ENCODE peak calls at places on chromosomes 16 and 17, in five cellular contexts. I, D, Y, T and H are unnamed samples.
A peak's percentile ranks its signal among the peaks of the same experiment; 100 is the strongest.

GRCh38 chr16:23286131-23286532 is 16.0 kb upstream of the SCNN1B start:
- DNase-seq in I (no peak), Y (no peak), T (no peak), D (no peak), H (no peak)

GRCh38 chr17:76558210-76559095 is 18.6 kb downstream of the PRCD start:
- DNase-seq in Y (peak; percentile 57), T (no peak), I (no peak), D (no peak), H (no peak)

GRCh38 chr16:85227262-85227923 is 115.1 kb upstream of the CIBAR2 start:
- DNase-seq in T (no peak), I (no peak), Y (peak; percentile 76), D (no peak), H (no peak)

GRCh38 chr17:80920406-80920805 is 71.2 kb upstream of the CHMP6 start:
- DNase-seq in Y (no peak), I (no peak), D (no peak), T (peak; percentile 6), H (peak; percentile 73)

GRCh38 chr17:4573682-4574081 is 10.6 kb upstream of the SMTNL2 start:
- DNase-seq in T (peak; percentile 39), I (no peak), D (no peak), Y (no peak), H (no peak)

GRCh38 chr16:69845181-69845580 is 83.0 kb downstream of the WWP2 start:
- DNase-seq in T (no peak), D (no peak), I (no peak), Y (no peak), H (no peak)

GRCh38 chr16:69796285-69797118 is 34.4 kb downstream of the WWP2 start:
- DNase-seq in Y (peak; percentile 70), I (no peak), D (no peak), T (no peak), H (no peak)

GRCh38 chr17:35871415-35871814 is 2.7 kb upstream of the HEATR9 start:
- DNase-seq in T (no peak), D (no peak), I (peak; percentile 71), Y (peak; percentile 25), H (no peak)

GRCh38 chr17:49280061-49280460 is 49.5 kb upstream of the PHOSPHO1 start:
- DNase-seq in Y (no peak), T (no peak), I (no peak), D (no peak), H (no peak)

GRCh38 chr16:19776565-19776964 is 58.5 kb downstream of the IQCK start:
- DNase-seq in D (no peak), I (no peak), T (no peak), Y (no peak), H (no peak)

GRCh38 chr16:1639282-1639681 is 27.1 kb downstream of the CRAMP1 start:
- DNase-seq in D (no peak), T (no peak), Y (no peak), I (no peak), H (no peak)

GRCh38 chr16:67884-68789 is 4.3 kb downstream of the RHBDF1 start:
- DNase-seq in T (no peak), I (no peak), D (peak; percentile 60), Y (no peak), H (no peak)

GRCh38 chr16:56356276-56357241 is 68.8 kb downstream of the AMFR start:
- DNase-seq in Y (peak; percentile 81), D (peak; percentile 91), T (peak; percentile 87), I (peak; percentile 76), H (peak; percentile 77)

GRCh38 chr16:6356881-6357280 is 975.8 kb upstream of the RBFOX1 start:
- DNase-seq in Y (no peak), D (no peak), I (no peak), T (no peak), H (no peak)

GRCh38 chr16:6363891-6364607 is 968.6 kb upstream of the RBFOX1 start:
- DNase-seq in T (no peak), I (no peak), D (no peak), Y (no peak), H (no peak)

GRCh38 chr16:6360641-6361040 is 972.0 kb upstream of the RBFOX1 start:
- DNase-seq in I (no peak), T (no peak), Y (no peak), D (no peak), H (no peak)

DNA sequence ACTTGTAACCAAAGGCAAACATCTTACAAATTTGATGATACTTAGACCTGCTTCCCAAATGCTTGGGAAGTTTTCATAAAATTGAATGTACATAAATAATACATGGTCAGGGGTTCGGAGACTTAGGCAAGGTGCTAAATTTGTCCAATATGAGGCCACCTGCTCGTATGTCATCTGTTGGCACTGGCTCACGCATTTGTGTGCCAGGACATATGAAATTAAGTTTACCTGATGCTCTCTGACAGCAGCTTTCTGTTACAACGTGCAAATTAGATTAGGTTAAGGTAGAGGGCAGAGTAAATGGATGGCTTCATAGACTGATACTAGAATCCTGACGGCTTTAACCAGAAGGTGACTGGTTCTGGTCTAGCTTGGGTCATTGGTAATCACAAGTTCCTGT is 970.3 kb upstream of the RBFOX1 start:
- DNase-seq in D (no peak), Y (no peak), I (no peak), T (no peak), H (no peak)
- H3K4me1 ChIP-seq in D (no peaks in the 10 kb centered on the region), Y (no peaks in the 10 kb centered on the region), I (no peaks in the 10 kb centered on the region), T (no peaks in the 10 kb centered on the region), H (no peaks in the 10 kb centered on the region)

DNA sequence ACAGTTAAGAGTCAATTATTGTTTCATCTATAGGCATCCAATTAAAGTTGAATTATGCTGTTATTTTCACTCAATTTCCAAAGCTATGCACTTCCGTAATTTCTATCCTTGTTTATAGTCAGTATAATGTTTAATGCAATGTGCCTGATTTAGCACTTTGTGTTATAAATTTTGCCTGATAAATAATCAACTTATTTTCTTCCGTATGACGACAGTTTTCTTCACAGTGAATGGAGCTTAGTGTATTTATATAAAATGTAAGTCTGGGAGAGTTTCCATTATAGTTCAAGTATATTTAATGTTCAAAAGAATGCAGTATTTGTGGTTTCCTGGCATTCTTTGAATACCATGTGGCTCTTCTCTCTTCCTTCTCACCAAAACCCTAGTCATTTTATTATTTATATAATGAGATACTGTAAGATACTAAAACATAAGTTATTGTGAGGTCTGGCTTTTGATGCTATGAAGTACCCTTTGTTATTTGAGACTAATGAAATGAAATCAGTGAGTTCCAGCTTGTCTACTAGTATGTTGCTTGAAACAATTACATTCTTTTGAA is 240.6 kb downstream of the PRKCA start:
- DNase-seq in Y (no peak), I (no peak), D (no peak), T (no peak), H (no peak)
- H3K4me1 ChIP-seq in Y (peaks cover 38% of the 10 kb centered on the region), I (peaks cover 62% of the 10 kb centered on the region), D (no peaks in the 10 kb centered on the region), T (peaks cover 5% of the 10 kb centered on the region), H (peaks cover 10% of the 10 kb centered on the region)

GRCh38 chr16:81803332-81803731 is 24.2 kb downstream of the PLCG2 start:
- DNase-seq in T (no peak), D (no peak), I (no peak), Y (no peak), H (no peak)
- H3K4me1 ChIP-seq in T (no peaks in the 10 kb centered on the region), D (no peaks in the 10 kb centered on the region), I (peaks cover 8% of the 10 kb centered on the region), Y (peaks cover 94% of the 10 kb centered on the region), H (peaks cover 7% of the 10 kb centered on the region)

DNA sequence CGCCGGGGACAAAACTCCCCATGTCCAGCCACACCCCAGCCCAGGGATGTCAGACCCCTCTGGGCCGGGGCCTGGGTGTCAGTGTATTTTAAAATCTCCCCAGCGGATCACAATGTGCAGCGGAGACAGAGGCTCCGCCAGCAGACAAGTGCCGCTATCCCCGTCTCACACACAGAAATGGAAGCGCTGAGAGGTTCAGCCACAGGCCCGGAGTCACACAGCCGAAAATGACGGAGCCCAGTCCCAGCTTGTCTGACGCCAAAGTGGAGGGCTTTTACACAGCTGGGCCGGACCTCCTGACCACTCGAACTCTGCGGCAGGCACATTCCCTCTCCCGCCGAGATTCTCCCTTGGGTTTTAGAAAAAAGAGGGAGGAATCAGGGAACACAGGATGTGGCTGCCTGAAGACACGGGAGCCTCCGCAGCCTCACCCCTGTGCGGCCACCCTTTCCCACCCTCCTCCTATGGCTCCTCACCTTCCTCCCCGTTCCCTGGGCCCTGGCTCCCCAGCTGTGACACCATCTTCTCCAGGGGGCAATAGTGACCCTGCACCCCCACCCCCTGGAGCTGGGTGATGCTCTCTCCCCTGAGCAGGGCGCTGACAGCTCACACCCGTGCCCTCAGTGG is 6.8 kb upstream of the OSGIN1 start:
- DNase-seq in D (peak; percentile 36), Y (no peak), T (no peak), I (no peak), H (no peak)
- H3K4me1 ChIP-seq in D (no peaks in the 10 kb centered on the region), Y (no peaks in the 10 kb centered on the region), T (peaks cover 16% of the 10 kb centered on the region), I (no peaks in the 10 kb centered on the region), H (peaks cover 2% of the 10 kb centered on the region)

GRCh38 chr17:57471941-57472368 is 215.6 kb downstream of the MSI2 start:
- DNase-seq in Y (no peak), I (no peak), D (no peak), T (no peak), H (no peak)

GRCh38 chr17:57467226-57467625 is 210.9 kb downstream of the MSI2 start:
- DNase-seq in D (no peak), I (no peak), Y (no peak), T (no peak), H (no peak)

GRCh38 chr17:57470906-57471305 is 214.6 kb downstream of the MSI2 start:
- DNase-seq in T (no peak), D (no peak), Y (no peak), I (no peak), H (no peak)

GRCh38 chr17:57467801-57468200 is 211.5 kb downstream of the MSI2 start:
- DNase-seq in D (no peak), I (no peak), Y (no peak), T (no peak), H (no peak)

GRCh38 chr17:57468932-57469775 is 212.8 kb downstream of the MSI2 start:
- DNase-seq in T (no peak), I (no peak), Y (no peak), D (no peak), H (no peak)
- H3K4me1 ChIP-seq in T (peaks cover 8% of the 10 kb centered on the region), I (no peaks in the 10 kb centered on the region), Y (peaks cover 27% of the 10 kb centered on the region), D (no peaks in the 10 kb centered on the region), H (peaks cover 14% of the 10 kb centered on the region)

GRCh38 chr17:8904686-8905085 is 37.2 kb upstream of the PIK3R6 start:
- DNase-seq in T (no peak), D (no peak), Y (no peak), I (peak; percentile 39), H (no peak)
- H3K4me1 ChIP-seq in T (no peaks in the 10 kb centered on the region), D (no peaks in the 10 kb centered on the region), Y (peaks cover 16% of the 10 kb centered on the region), I (peaks cover 22% of the 10 kb centered on the region), H (no peaks in the 10 kb centered on the region)